ENCODE peak calls at places on chromosome 3, in ten cellular contexts. H is colonic mucosa, O is NT2/D1, P is A549, X is transverse colon, V is body of pancreas, A is astrocyte, I is HCT116, W is heart left ventricle, K is neuronal stem cell. C is an unnamed sample. For H3K4me1, the result is how much of the 10 kb centered on the place peaks cover.

GRCh38 chr3:196169836-196170240 is 41.4 kb downstream of the ZDHHC19 start:
- DNase-seq in H (no peak), O (no peak), P (no peak), X (no peak), V (no peak), A (no peak), I (no peak), W (no peak), K (no peak), C (no peak)

GRCh38 chr3:135736740-135737139 is 228.8 kb upstream of the PPP2R3A start:
- DNase-seq in H (peak), O (peak), P (no peak), X (peak), V (no peak), A (no peak), I (peak), W (no peak), K (no peak), C (peak)

GRCh38 chr3:8938021-8938420 is 25.3 kb downstream of the RAD18 start:
- DNase-seq in H (no peak), O (no peak), P (peak), X (no peak), V (no peak), A (peak), I (peak), W (no peak), K (no peak), C (no peak)

GRCh38 chr3:9776896-9777694 is 7.3 kb upstream of the CAMK1 start:
- DNase-seq in H (no peak), O (no peak), P (no peak), X (no peak), V (no peak), A (no peak), I (no peak), W (no peak), K (no peak), C (no peak)

GRCh38 chr3:45965281-45966052 is 22.2 kb downstream of the CXCR6 start:
- DNase-seq in H (no peak), O (no peak), P (no peak), X (no peak), V (no peak), A (no peak), I (no peak), W (no peak), K (no peak), C (no peak)

GRCh38 chr3:150365132-150365604 is 42.9 kb upstream of the TSC22D2 start:
- DNase-seq in H (no peak), O (no peak), P (no peak), X (no peak), V (no peak), A (peak), I (peak), W (no peak), K (no peak), C (no peak)

GRCh38 chr3:23764407-23764806 is 41.3 kb upstream of the UBE2E1 start:
- DNase-seq in H (no peak), O (no peak), P (no peak), X (no peak), V (no peak), A (no peak), I (no peak), W (no peak), K (no peak), C (no peak)

GRCh38 chr3:105906834-105907233 is 38.0 kb upstream of the CBLB start:
- DNase-seq in H (no peak), O (no peak), P (no peak), X (no peak), V (peak), A (peak), I (no peak), W (peak), K (no peak), C (no peak)

GRCh38 chr3:52248816-52249547 is 3.4 kb downstream of the PPM1M start:
- DNase-seq in H (no peak), O (no peak), P (no peak), X (no peak), V (peak), A (no peak), I (no peak), W (no peak), K (no peak), C (no peak)

GRCh38 chr3:12437861-12438260 is 46.4 kb upstream of the TSEN2 start:
- DNase-seq in H (no peak), O (no peak), P (no peak), X (no peak), V (no peak), A (no peak), I (no peak), W (no peak), K (no peak), C (no peak)

GRCh38 chr3:61132062-61132461 is 119.2 kb downstream of the FHIT start:
- DNase-seq in H (no peak), O (no peak), P (no peak), X (no peak), V (no peak), A (no peak), I (no peak), W (no peak), K (no peak), C (no peak)

GRCh38 chr3:125154110-125154509 is 58.4 kb downstream of the SLC12A8 start:
- DNase-seq in H (no peak), O (no peak), P (no peak), X (no peak), V (no peak), A (no peak), I (no peak), W (no peak), K (no peak), C (no peak)

GRCh38 chr3:183586477-183586876 is 31.0 kb upstream of the KLHL6 start:
- DNase-seq in H (no peak), O (no peak), P (no peak), X (no peak), V (no peak), A (no peak), I (no peak), W (no peak), K (no peak), C (no peak)

GRCh38 chr3:11709782-11710181 is 66.1 kb upstream of the VGLL4 start:
- DNase-seq in H (no peak), O (no peak), P (no peak), X (no peak), V (no peak), A (no peak), I (no peak), W (no peak), K (no peak), C (no peak)

GRCh38 chr3:171177056-171177455 is 150.5 kb upstream of the SLC2A2 start:
- DNase-seq in H (no peak), O (no peak), P (no peak), X (no peak), V (no peak), A (no peak), I (no peak), W (no peak), K (no peak), C (no peak)

GRCh38 chr3:136750209-136750921 is 1.8 kb downstream of the STAG1 start:
- DNase-seq in H (no peak), O (no peak), P (no peak), X (no peak), V (no peak), A (no peak), I (no peak), W (no peak), K (no peak), C (peak)

GRCh38 chr3:38600551-38600950 is 48.9 kb downstream of the SCN5A start:
- DNase-seq in H (no peak), O (no peak), P (no peak), X (no peak), V (no peak), A (no peak), I (no peak), W (no peak), K (no peak), C (no peak)

GRCh38 chr3:26018889-26019288 is 229.0 kb downstream of the OXSM start:
- DNase-seq in H (no peak), O (no peak), P (no peak), X (no peak), V (no peak), A (no peak), I (no peak), W (no peak), K (no peak), C (no peak)

GRCh38 chr3:117603097-117603496 is 893.5 kb downstream of the TUSC7 start:
- DNase-seq in H (no peak), O (no peak), P (no peak), X (no peak), V (no peak), A (peak), I (no peak), W (no peak), K (no peak), C (peak)

GRCh38 chr3:102630531-102630930 is 195.7 kb downstream of the ZPLD1 start:
- DNase-seq in H (no peak), O (no peak), P (no peak), X (no peak), V (no peak), A (no peak), I (no peak), W (no peak), K (no peak), C (no peak)

GRCh38 chr3:146218880-146219866 is 31.7 kb downstream of the PLSCR4 start:
- DNase-seq in H (peak), O (no peak), P (peak), X (peak), V (peak), A (no peak), I (no peak), W (no peak), K (no peak), C (peak)

GRCh38 chr3:187112934-187113793 is 26.1 kb downstream of the RPL39L start:
- DNase-seq in H (no peak), O (no peak), P (no peak), X (no peak), V (no peak), A (peak), I (peak), W (no peak), K (no peak), C (peak)

GRCh38 chr3:129118745-129119144 is 2.9 kb downstream of the RAB43 start:
- DNase-seq in H (no peak), O (no peak), P (no peak), X (no peak), V (no peak), A (no peak), I (no peak), W (no peak), K (no peak), C (peak)

GRCh38 chr3:28718074-28718849 is 369.6 kb upstream of the AZI2 start:
- DNase-seq in H (no peak), O (no peak), P (no peak), X (no peak), V (no peak), A (no peak), I (no peak), W (no peak), K (no peak), C (no peak)

GRCh38 chr3:187181454-187182170 is 15.7 kb upstream of the RTP1 start:
- DNase-seq in H (no peak), O (no peak), P (no peak), X (no peak), V (no peak), A (no peak), I (no peak), W (no peak), K (no peak), C (no peak)

GRCh38 chr3:29291262-29291981 is 10.6 kb downstream of the RBMS3 start:
- DNase-seq in H (no peak), O (no peak), P (no peak), X (no peak), V (peak), A (no peak), I (no peak), W (no peak), K (no peak), C (no peak)

GRCh38 chr3:50675179-50676030 is 678 bp downstream of the DOCK3 start:
- DNase-seq in H (no peak), O (peak), P (no peak), X (peak), V (peak), A (no peak), I (no peak), W (peak), K (peak), C (peak)

GRCh38 chr3:124492824-124493223 is 237.4 kb upstream of the UMPS start:
- DNase-seq in H (peak), O (peak), P (peak), X (peak), V (peak), A (peak), I (peak), W (peak), K (no peak), C (peak)

GRCh38 chr3:69166446-69166845 is 44.1 kb upstream of the LMOD3 start:
- DNase-seq in H (no peak), O (no peak), P (no peak), X (no peak), V (no peak), A (no peak), I (no peak), W (no peak), K (no peak), C (no peak)

GRCh38 chr3:48039487-48040190 is 23.4 kb upstream of the MAP4 start:
- DNase-seq in H (no peak), O (peak), P (peak), X (no peak), V (no peak), A (peak), I (peak), W (no peak), K (peak), C (no peak)
- H3K4me1 ChIP-seq in H (under half), O (under half), P (under half), X (under half), V (under half), A (under half), I (half or more), W (half or more), K (under half), C (under half)

DNA sequence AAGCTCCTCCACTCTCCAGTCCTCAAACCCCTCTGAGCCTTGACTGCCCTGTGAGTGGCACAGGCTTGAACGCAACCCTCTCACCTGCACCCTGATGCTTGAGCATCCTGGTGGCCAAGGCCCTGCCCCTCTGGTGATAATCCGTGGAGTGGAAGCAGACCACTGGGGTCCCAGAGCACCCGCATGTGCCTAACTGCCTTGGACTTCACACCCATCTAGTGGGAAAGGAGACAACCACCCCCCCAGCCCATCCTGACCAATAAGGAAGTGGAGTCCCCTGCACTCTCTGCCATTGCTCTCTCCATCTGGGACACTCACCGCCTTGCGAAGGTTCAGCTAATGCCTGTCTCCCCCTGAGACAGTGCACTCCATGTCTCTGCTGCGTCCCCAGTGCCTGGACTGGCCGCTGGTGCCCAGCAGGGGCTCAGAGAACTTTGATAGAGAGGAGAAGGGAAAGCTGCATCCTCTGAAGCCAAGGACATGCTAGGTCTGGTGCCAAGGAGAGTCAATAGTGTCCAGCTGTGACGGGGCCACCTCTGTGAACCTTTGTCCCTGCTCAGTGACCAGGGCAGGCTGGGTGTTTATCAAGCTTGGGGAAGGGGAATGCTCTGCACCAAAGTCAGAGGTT is 3.4 kb downstream of the KLF15 start:
- DNase-seq in H (no peak), O (no peak), P (no peak), X (no peak), V (no peak), A (no peak), I (no peak), W (no peak), K (no peak), C (peak)
- H3K4me3 ChIP-seq in H (no peak), O (no peak), P (no peak), X (no peak), V (no peak), A (no peak), I (no peak), W (no peak), K (no peak), C (no peak)

GRCh38 chr3:32947466-32948238 is 3.8 kb upstream of the CCR4 start:
- DNase-seq in H (peak), O (peak), P (peak), X (peak), V (peak), A (peak), I (peak), W (peak), K (peak), C (peak)
- H3K4me1 ChIP-seq in H (under half), O (under half), P (under half), X (under half), V (under half), A (under half), I (under half), W (under half), K (under half), C (under half)

GRCh38 chr3:151462278-151462779 is 1.5 kb upstream of the IGSF10 start:
- DNase-seq in H (no peak), O (no peak), P (no peak), X (no peak), V (no peak), A (no peak), I (no peak), W (no peak), K (no peak), C (no peak)
- H3K4me3 ChIP-seq in H (no peak), O (no peak), P (no peak), X (no peak), V (no peak), A (no peak), I (no peak), W (no peak), K (no peak), C (no peak)

GRCh38 chr3:71035314-71035713 is 548.2 kb downstream of the FOXP1 start:
- DNase-seq in H (peak), O (no peak), P (no peak), X (peak), V (no peak), A (peak), I (no peak), W (no peak), K (no peak), C (no peak)

GRCh38 chr3:71039332-71039731 is 544.2 kb downstream of the FOXP1 start:
- DNase-seq in H (no peak), O (no peak), P (no peak), X (no peak), V (no peak), A (no peak), I (no peak), W (no peak), K (no peak), C (peak)

GRCh38 chr3:71033681-71034220 is 549.8 kb downstream of the FOXP1 start:
- DNase-seq in H (no peak), O (no peak), P (no peak), X (no peak), V (no peak), A (no peak), I (no peak), W (no peak), K (no peak), C (no peak)

GRCh38 chr3:71031914-71032521 is 551.5 kb downstream of the FOXP1 start:
- DNase-seq in H (no peak), O (no peak), P (no peak), X (no peak), V (no peak), A (no peak), I (no peak), W (peak), K (no peak), C (no peak)

DNA sequence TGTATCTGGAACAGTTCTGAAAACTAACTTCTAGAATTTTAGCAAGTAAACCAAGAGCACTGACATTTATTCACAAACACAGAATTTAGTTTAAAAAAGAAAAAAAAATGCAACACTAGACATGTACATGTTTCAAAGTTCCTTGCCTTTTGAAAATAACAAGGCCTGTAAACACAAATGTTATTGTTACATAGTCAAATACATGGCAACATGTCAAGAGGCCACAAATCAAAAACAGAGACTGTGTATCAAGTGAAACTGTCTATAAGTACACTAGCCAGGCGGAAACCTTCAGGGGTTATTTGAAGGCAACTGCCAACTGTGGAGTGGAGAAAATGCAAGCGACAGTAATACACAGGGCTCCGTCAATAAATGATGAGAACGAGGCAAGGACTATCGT is 547.6 kb downstream of the FOXP1 start:
- DNase-seq in H (no peak), O (no peak), P (no peak), X (no peak), V (no peak), A (no peak), I (no peak), W (no peak), K (no peak), C (no peak)
- H3K4me1 ChIP-seq in H (under half), O (under half), P (under half), X (under half), V (under half), A (under half), I (under half), W (half or more), K (under half), C (under half)